ENCODE peak calls at places on chromosomes 13 and 19, in ten cellular contexts. P is dorsolateral prefrontal cortex, S is thoracic aorta, F is IMR-90, B is ovary, V is fibroblast of lung, Y is right atrium auricular region, J is GM23338, L is transverse colon, C is psoas muscle. D is an unnamed sample.
A peak's percentile ranks its signal among the peaks of the same experiment; 100 is the strongest.

GRCh38 chr13:27203186-27203585 is 31.6 kb upstream of the USP12 start:
- DNase-seq in P (no peak), S (no peak), F (no peak), B (no peak), V (no peak), Y (no peak), J (peak; percentile 24), L (no peak), C (no peak), D (no peak)

GRCh38 chr13:73272831-73273230 is 214.0 kb downstream of the KLF5 start:
- DNase-seq in P (no peak), S (no peak), F (no peak), B (no peak), V (no peak), Y (no peak), J (no peak), L (no peak), C (no peak), D (no peak)

GRCh38 chr13:113836917-113837553 is 26.8 kb downstream of the GAS6 start:
- DNase-seq in P (no peak), S (no peak), F (peak; percentile 85), B (peak; percentile 72), V (peak; percentile 93), Y (peak; percentile 78), J (no peak), L (no peak), C (peak; percentile 58), D (peak; percentile 80)

GRCh38 chr13:68056816-68057710 is 826.9 kb upstream of the PCDH9 start:
- DNase-seq in P (no peak), S (no peak), F (peak; percentile 1), B (no peak), V (peak; percentile 24), Y (no peak), J (peak; percentile 50), L (peak; percentile 32), C (no peak), D (no peak)

GRCh38 chr19:12513531-12514061 is 29.0 kb upstream of the ZNF709 start:
- DNase-seq in P (peak; percentile 20), S (no peak), F (no peak), B (peak; percentile 72), V (no peak), Y (no peak), J (peak; percentile 75), L (no peak), C (no peak), D (no peak)

GRCh38 chr13:83183439-83184149 is 698.7 kb downstream of the SLITRK1 start:
- DNase-seq in P (no peak), S (no peak), F (no peak), B (no peak), V (no peak), Y (no peak), J (no peak), L (no peak), C (no peak), D (no peak)

GRCh38 chr13:34156841-34157365 is 339.0 kb downstream of the RFC3 start:
- DNase-seq in P (peak; percentile 36), S (peak; percentile 66), F (peak; percentile 95), B (peak; percentile 57), V (peak; percentile 83), Y (peak; percentile 61), J (no peak), L (peak; percentile 80), C (peak; percentile 44), D (peak; percentile 81)

GRCh38 chr19:41192574-41193419 is at the start of gene CYP2S1:
- DNase-seq in P (no peak), S (no peak), F (peak; percentile 22), B (no peak), V (peak; percentile 14), Y (no peak), J (peak; percentile 85), L (peak; percentile 75), C (no peak), D (no peak)

GRCh38 chr13:44591316-44591715 is 15.2 kb upstream of the TSC22D1 start:
- DNase-seq in P (no peak), S (no peak), F (no peak), B (no peak), V (no peak), Y (no peak), J (peak; percentile 74), L (no peak), C (no peak), D (no peak)

GRCh38 chr13:83232626-83233025 is 649.6 kb downstream of the SLITRK1 start:
- DNase-seq in P (no peak), S (no peak), F (peak; percentile 25), B (no peak), V (no peak), Y (no peak), J (no peak), L (no peak), C (no peak), D (peak; percentile 24)

DNA sequence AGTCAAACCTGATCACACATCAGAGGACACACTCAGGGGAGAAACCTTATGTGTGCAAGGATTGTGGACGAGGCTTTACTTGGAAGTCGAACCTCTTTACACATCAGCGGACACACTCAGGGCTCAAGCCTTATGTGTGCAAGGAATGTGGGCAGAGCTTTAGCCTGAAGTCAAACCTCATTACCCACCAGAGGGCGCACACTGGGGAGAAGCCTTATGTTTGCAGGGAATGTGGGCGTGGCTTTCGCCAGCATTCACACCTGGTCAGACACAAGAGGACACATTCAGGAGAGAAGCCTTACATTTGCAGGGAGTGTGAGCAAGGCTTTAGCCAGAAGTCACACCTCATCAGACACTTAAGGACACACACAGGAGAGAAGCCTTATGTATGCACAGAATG is 8.2 kb upstream of the ZNF527 start:
- DNase-seq in P (no peak), S (no peak), F (no peak), B (no peak), V (no peak), Y (no peak), J (peak; percentile 89), L (no peak), C (no peak), D (no peak)
- TF ChIP-seq CTCF in P (no peak), S (no peak), F (no peak), B (no peak), V (no peak), Y (no peak), J (peak; percentile 76), L (no peak), C (no peak), D (no peak)

DNA sequence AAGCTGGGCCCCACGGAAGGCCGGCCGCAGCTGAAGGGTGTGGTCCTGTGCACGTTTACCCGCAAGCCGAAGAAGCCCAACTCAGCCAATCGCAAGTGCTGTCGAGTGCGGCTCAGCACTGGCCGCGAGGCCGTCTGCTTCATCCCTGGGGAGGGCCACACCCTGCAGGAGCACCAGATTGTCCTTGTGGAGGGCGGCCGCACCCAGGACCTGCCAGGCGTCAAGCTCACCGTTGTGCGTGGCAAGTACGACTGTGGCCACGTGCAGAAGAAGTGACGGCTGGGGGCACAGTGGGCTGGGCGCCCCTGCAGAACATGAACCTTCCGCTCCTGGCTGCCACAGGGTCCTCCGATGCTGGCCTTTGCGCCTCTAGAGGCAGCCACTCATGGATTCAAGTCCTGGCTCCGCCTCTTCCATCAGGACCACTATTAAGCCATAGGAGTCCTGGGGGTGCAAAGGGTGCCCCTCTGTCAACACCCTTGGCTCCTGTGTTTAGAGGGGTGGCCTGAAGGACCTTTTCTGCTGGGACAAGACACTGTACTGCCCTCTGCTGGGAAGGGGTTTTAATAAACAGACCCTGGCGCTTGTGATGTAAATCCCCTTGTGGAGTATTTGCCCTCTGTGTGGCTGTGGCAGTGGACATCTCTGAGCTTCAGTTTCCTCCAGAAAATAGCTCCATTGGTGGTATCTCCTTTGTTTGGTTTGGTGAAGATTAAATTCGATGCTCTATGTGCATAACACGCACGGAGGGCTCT is 1.9 kb downstream of the MRPS12 start:
- DNase-seq in P (no peak), S (no peak), F (peak; percentile 44), B (peak; percentile 50), V (peak; percentile 50), Y (no peak), J (peak; percentile 80), L (no peak), C (no peak), D (no peak)
- H3K27me3 ChIP-seq in P (no peaks in the 10 kb centered on the region), S (no peaks in the 10 kb centered on the region), F (no peaks in the 10 kb centered on the region), B (no peaks in the 10 kb centered on the region), V (no peaks in the 10 kb centered on the region), Y (no peaks in the 10 kb centered on the region), J (no peaks in the 10 kb centered on the region), L (no peaks in the 10 kb centered on the region), C (no peaks in the 10 kb centered on the region), D (no peaks in the 10 kb centered on the region)

DNA sequence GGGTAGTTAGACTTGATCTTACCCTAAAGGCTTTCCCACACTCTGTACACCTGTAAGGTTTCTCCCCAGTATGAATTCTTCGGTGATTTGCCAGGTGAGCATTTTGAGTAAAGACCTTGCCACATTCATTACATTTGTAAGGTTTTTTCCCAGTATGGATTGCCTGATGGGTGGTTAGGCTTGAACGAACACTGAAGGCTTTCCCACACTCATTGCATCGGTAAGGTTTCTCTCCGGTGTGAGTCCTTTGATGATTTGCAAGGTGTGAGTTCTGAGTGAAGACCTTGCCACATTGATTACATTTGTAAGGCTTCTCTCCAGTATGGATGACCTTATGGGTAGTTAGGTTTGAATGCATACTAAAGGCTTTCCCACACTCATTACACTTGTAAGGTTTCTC is 23.7 kb downstream of the ERVV-2 start:
- DNase-seq in P (no peak), S (no peak), F (no peak), B (no peak), V (no peak), Y (no peak), J (no peak), L (no peak), C (no peak), D (no peak)
- H3K4me3 ChIP-seq in P (no peak overlapping the region), S (no peak overlapping the region), F (no peak overlapping the region), B (no peak overlapping the region), V (no peak overlapping the region), Y (no peak overlapping the region), J (no peak overlapping the region), L (no peak overlapping the region), C (no peak overlapping the region), D (no peak overlapping the region)

DNA sequence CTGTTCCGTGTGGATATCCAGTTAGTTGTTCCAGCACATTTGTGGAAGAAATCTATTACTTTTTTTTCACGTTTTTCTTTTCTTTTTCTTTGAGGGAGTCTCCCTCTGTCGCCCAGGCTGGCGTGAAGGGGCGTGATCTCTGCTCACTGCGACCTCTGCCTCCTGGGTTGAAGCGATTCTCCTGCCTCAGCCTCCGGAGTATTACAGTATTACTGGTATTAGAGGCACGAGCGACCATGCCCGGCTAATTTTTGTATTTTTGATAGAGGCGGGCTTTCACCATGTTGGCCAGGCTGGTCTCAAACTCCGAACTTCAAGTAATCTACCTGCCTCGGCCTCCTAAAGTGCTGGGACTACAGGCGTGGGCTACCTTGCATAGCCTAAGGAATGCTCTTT is 43.6 kb downstream of the ZNF611 start:
- DNase-seq in P (no peak), S (no peak), F (no peak), B (no peak), V (no peak), Y (no peak), J (peak; percentile 22), L (no peak), C (peak; percentile 15), D (no peak)
- TF ChIP-seq CTCF in P (no peak), S (no peak), F (no peak), B (no peak), V (no peak), Y (no peak), J (no peak), L (no peak), C (no peak), D (no peak)

GRCh38 chr19:6590458-6591319 is at the start of gene CD70:
- DNase-seq in P (no peak), S (no peak), F (no peak), B (no peak), V (no peak), Y (no peak), J (peak; percentile 85), L (peak; percentile 29), C (peak; percentile 29), D (no peak)
- H3K27me3 ChIP-seq in P (peaks cover 60% of the 10 kb centered on the region), S (peaks cover 6% of the 10 kb centered on the region), F (peaks cover 23% of the 10 kb centered on the region), B (no peaks in the 10 kb centered on the region), V (peaks cover 17% of the 10 kb centered on the region), Y (peaks cover 27% of the 10 kb centered on the region), J (peaks cover 86% of the 10 kb centered on the region), L (peaks cover 96% of the 10 kb centered on the region), C (no peaks in the 10 kb centered on the region), D (peaks cover 33% of the 10 kb centered on the region)